ENCODE peak calls at places on chromosomes 5 and 9, in five cellular contexts. O, T, K, G and I are unnamed samples. For H3K4me1, the result is how much of the 10 kb centered on the place peaks cover.

GRCh38 chr5:108379722-108380530 is 2.0 kb downstream of the FBXL17 start:
- DNase-seq in O (no peak), T (no peak), K (peak), G (no peak), I (no peak)

GRCh38 chr9:98365227-98365669 is 109.8 kb upstream of the TBC1D2 start:
- DNase-seq in O (no peak), T (peak), K (peak), G (no peak), I (no peak)

GRCh38 chr9:8329561-8330283 is 530.1 kb upstream of the DMAC1 start:
- DNase-seq in O (no peak), T (peak), K (no peak), G (no peak), I (peak)

GRCh38 chr5:150497274-150497988 is 10.5 kb upstream of the NDST1 start:
- DNase-seq in O (peak), T (no peak), K (peak), G (no peak), I (no peak)

GRCh38 chr5:60161340-60161934 is 267.9 kb upstream of the PDE4D start:
- DNase-seq in O (no peak), T (peak), K (peak), G (no peak), I (no peak)

GRCh38 chr5:173573126-173573960 is 43.1 kb downstream of the BOD1 start:
- DNase-seq in O (peak), T (peak), K (no peak), G (peak), I (peak)

GRCh38 chr9:93673844-93674334 is 97.5 kb downstream of the PHF2 start:
- DNase-seq in O (peak), T (no peak), K (no peak), G (no peak), I (peak)

GRCh38 chr9:21510806-21511205 is 28.7 kb upstream of the IFNE start:
- DNase-seq in O (no peak), T (no peak), K (no peak), G (no peak), I (no peak)

GRCh38 chr5:14816374-14816998 is 55.1 kb downstream of the ANKH start:
- DNase-seq in O (no peak), T (no peak), K (no peak), G (no peak), I (no peak)

GRCh38 chr5:78649816-78650561 is 1.4 kb upstream of the LHFPL2 start:
- DNase-seq in O (no peak), T (peak), K (peak), G (peak), I (no peak)

GRCh38 chr9:122379340-122379739 is 8.5 kb downstream of the PTGS1 start:
- DNase-seq in O (no peak), T (peak), K (no peak), G (no peak), I (no peak)

GRCh38 chr5:32278403-32278802 is 34.3 kb downstream of the MTMR12 start:
- DNase-seq in O (no peak), T (no peak), K (peak), G (no peak), I (no peak)

GRCh38 chr5:1936413-1936812 is 53.7 kb upstream of the IRX4 start:
- DNase-seq in O (no peak), T (no peak), K (no peak), G (no peak), I (no peak)

GRCh38 chr5:44246986-44247385 is 142.2 kb downstream of the FGF10 start:
- DNase-seq in O (no peak), T (no peak), K (peak), G (no peak), I (no peak)

GRCh38 chr5:132962429-132962928 is 955 bp downstream of the AFF4 start:
- DNase-seq in O (peak), T (peak), K (peak), G (no peak), I (no peak)

GRCh38 chr5:178399723-178400115 is 167.1 kb upstream of the PHYKPL start:
- DNase-seq in O (no peak), T (no peak), K (no peak), G (no peak), I (no peak)

GRCh38 chr9:137254624-137255447 is at the start of gene NELFB:
- DNase-seq in O (peak), T (peak), K (peak), G (peak), I (peak)

GRCh38 chr9:738209-738915 is 103.1 kb upstream of the DMRT1 start:
- DNase-seq in O (peak), T (no peak), K (peak), G (no peak), I (no peak)

DNA sequence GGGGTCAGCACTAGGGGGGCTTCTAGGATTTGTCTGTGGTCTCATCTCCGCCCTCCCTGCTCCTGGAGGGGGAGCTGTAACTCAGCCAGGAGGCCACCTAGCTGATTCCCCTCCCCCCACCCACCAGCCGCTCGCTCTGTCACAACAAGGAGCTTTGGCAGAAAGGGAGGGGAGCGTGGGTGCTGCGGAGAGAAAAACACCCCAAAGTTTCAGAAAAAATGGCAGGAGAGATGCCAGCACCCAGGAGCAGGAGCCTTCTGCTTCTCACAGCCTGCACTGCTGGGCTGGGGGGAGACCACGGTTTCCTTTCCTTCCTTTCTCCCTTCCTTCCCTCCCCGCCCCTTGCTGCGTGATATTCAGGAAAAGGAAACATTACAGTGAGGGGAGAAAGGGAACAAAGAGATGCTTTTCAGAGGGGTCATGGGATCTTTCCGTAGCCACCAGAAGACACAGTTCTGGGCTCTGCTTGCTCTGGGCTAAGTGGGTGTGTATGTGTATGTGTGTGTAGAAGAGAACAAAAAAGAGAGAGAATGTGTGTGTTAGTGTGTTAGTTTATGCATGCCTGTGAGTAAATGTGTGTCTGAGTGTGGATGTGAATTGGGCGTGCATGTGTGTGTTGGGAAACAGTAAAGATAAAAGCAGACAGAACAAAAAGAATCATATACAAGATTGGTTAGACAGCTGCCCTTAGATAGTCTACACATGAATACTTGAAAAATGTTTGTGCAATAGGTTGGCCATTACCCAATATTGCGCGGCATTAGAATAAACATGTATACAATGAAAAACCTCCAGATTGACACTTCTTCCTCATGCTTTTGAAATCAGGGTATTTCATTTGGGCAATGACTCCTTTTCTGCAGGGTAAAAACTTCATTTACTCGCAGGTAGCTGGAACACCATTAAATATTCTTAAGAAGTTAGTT is 36.4 kb upstream of the HSPA9 start:
- DNase-seq in O (no peak), T (peak), K (no peak), G (peak), I (no peak)
- H3K4me3 ChIP-seq in O (no peak), T (peak), K (peak), G (peak), I (no peak)

DNA sequence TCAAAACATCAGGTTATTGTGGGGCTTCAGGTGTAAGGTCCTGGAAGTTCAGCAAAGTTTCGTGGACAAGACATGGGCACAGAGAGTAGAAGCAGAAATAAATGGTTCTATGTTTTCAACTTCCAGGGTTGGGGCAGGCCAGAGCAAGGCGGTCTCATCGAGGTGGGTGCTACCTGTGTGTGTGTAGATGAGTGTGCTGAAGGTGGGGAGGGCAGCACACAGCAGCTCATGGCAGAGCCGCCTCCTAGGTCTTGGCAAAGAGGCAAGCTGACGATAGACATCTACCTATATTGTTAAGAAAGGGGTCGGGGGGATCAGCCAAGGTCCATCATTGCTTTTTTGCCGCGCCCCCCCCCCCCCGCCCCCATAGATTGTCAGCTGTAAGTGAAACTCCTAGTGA is 3.8 kb downstream of the RAB24 start:
- DNase-seq in O (no peak), T (no peak), K (no peak), G (no peak), I (no peak)
- H3K4me1 ChIP-seq in O (under half), T (under half), K (under half), G (under half), I (under half)

DNA sequence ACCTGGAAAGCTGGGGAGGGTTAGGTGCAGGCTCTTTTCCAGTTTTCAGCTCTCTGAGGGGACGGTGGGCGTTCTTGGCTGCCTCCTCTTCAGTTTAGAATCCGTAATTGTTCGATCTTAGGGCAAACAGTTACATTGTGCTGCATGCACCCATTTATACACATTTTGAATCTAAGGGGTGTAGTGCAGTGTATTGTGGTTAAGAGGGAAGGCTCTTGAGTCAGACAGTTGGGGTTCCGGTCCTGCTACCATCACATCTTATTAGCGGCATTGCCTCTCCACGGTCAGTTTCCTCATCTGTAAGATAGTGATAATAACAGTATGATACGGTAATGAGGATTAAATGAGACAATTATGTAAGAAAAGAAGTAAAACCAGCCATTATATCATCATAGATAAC is 625 bp downstream of the EXOSC2 start:
- DNase-seq in O (no peak), T (no peak), K (no peak), G (no peak), I (no peak)
- H3K27ac ChIP-seq in O (no peak), T (peak), K (peak), G (peak), I (no peak)

GRCh38 chr5:157576678-157577077 is 1.1 kb upstream of the ADAM19 start:
- DNase-seq in O (no peak), T (no peak), K (no peak), G (no peak), I (no peak)

GRCh38 chr5:157574456-157575095 is 999 bp downstream of the ADAM19 start:
- DNase-seq in O (peak), T (peak), K (no peak), G (no peak), I (no peak)

GRCh38 chr5:157578079-157578780 is 2.7 kb upstream of the ADAM19 start:
- DNase-seq in O (no peak), T (no peak), K (no peak), G (no peak), I (no peak)

GRCh38 chr5:157571357-157571827 is 4.2 kb downstream of the ADAM19 start:
- DNase-seq in O (no peak), T (peak), K (peak), G (no peak), I (no peak)

DNA sequence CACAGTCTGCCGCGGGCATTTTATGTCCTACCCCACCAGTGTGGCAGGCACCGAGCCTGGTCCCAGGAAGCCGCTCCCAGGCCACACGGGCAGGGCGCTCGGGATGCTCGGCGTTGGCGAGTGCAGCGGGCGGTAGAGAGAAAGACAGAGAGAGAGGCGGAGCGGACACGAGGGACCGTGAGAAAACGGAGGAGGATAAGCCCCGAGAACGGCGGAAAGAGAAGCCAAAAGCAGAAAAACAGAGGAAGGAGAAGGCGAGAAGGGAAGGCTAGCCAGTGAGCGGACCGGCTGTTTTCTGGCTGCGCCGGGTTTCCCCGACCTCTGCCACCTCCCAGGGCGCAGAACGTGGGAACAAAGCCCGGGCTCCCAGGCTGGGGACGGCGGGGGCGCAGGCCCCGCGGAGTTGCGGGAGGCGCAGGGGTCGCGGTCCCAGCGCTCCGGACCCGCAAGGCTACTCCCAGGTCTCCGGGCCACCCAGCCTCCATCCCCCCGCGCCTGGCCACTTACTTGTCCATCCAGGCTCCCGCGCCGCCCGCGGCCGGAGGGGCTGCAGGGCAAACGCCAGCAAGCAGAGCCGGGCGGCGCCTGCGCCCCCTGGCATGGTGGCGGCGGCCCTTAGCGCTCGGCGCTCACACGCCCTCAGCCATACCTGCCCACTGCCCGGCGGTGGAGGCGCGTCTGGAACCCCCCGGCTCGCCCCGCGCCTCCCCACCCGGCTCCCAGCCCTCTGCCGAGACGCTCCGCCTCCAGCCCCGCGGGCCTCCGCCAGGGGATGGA is at the start of gene ADAM19:
- DNase-seq in O (peak), T (peak), K (peak), G (peak), I (peak)
- H3K4me3 ChIP-seq in O (peak), T (peak), K (peak), G (peak), I (peak)

GRCh38 chr9:83701286-83701685 is 6.5 kb downstream of the UBQLN1 start:
- DNase-seq in O (no peak), T (no peak), K (no peak), G (no peak), I (no peak)

GRCh38 chr9:83701769-83702168 is 6.0 kb downstream of the UBQLN1 start:
- DNase-seq in O (no peak), T (peak), K (peak), G (no peak), I (no peak)

GRCh38 chr9:83699615-83700014 is 8.1 kb downstream of the UBQLN1 start:
- DNase-seq in O (no peak), T (no peak), K (no peak), G (no peak), I (no peak)

GRCh38 chr9:83698976-83699585 is 8.7 kb downstream of the UBQLN1 start:
- DNase-seq in O (no peak), T (no peak), K (peak), G (no peak), I (no peak)
- H3K4me1 ChIP-seq in O (under half), T (under half), K (under half), G (under half), I (under half)

DNA sequence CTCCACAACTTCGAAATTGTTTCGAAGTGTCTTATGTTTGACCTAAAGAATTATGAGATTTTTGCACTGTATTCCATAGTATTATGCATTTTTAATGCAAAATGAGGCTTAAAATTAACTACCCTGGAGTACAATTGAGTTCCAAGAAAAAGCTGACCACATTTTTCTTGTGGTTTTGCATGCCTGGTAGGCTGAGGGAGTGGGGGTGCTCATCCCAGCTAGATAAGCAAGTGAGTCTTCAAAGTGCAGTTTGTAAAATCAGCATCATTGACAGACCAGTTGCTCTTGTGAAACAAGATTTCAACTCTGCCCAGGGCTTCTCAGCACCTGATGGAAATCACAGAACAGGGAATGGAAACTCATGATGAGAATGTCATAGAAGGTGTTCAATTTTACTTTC is 17.0 kb upstream of the NDUFS4 start:
- DNase-seq in O (no peak), T (peak), K (peak), G (no peak), I (no peak)
- H3K27ac ChIP-seq in O (no peak), T (no peak), K (no peak), G (no peak), I (no peak)